ENCODE peak calls at places on chromosomes 3 and 15, in nine cellular contexts. C, U, W, P, V, R, D, E and S are unnamed samples.

GRCh38 chr3:60013241-60013640 is 963.4 kb upstream of the CFAP20DC start:
- DNase-seq in C (no peak), U (no peak), W (no peak), P (no peak), V (no peak), R (no peak), D (no peak), E (no peak), S (no peak)

GRCh38 chr15:101068523-101068960 is 149.4 kb downstream of the LRRK1 start:
- DNase-seq in C (no peak), U (no peak), W (no peak), P (no peak), V (no peak), R (no peak), D (no peak), E (no peak), S (no peak)

GRCh38 chr3:109921509-109921908 is 584.2 kb upstream of the DPPA4 start:
- DNase-seq in C (no peak), U (no peak), W (no peak), P (peak), V (no peak), R (no peak), D (no peak), E (no peak), S (no peak)

GRCh38 chr3:154367221-154367620 is 42.9 kb upstream of the DHX36 start:
- DNase-seq in C (no peak), U (no peak), W (no peak), P (no peak), V (no peak), R (no peak), D (no peak), E (no peak), S (no peak)

GRCh38 chr3:188049890-188050530 is 103.9 kb upstream of the LPP start:
- DNase-seq in C (no peak), U (no peak), W (no peak), P (no peak), V (peak), R (peak), D (no peak), E (no peak), S (no peak)

GRCh38 chr15:84961707-84962106 is 19.9 kb upstream of the PDE8A start:
- DNase-seq in C (no peak), U (no peak), W (no peak), P (no peak), V (no peak), R (no peak), D (no peak), E (no peak), S (no peak)

GRCh38 chr3:45631486-45631885 is 36.9 kb downstream of the LIMD1 start:
- DNase-seq in C (no peak), U (no peak), W (no peak), P (no peak), V (no peak), R (peak), D (no peak), E (no peak), S (no peak)

GRCh38 chr3:159458010-159458409 is 530.6 kb upstream of the IL12A start:
- DNase-seq in C (no peak), U (no peak), W (peak), P (no peak), V (no peak), R (no peak), D (no peak), E (no peak), S (no peak)

GRCh38 chr3:174363256-174363655 is 495.9 kb upstream of the NAALADL2 start:
- DNase-seq in C (no peak), U (no peak), W (no peak), P (no peak), V (no peak), R (no peak), D (no peak), E (no peak), S (no peak)

GRCh38 chr3:114333180-114333922 is 39.5 kb downstream of the TIGIT start:
- DNase-seq in C (no peak), U (no peak), W (no peak), P (no peak), V (no peak), R (no peak), D (no peak), E (no peak), S (no peak)

GRCh38 chr3:85312326-85312725 is 353.5 kb downstream of the CADM2 start:
- DNase-seq in C (no peak), U (no peak), W (no peak), P (no peak), V (no peak), R (no peak), D (no peak), E (no peak), S (no peak)

GRCh38 chr3:186598794-186599141 is 14.1 kb upstream of the AHSG start:
- DNase-seq in C (no peak), U (no peak), W (no peak), P (no peak), V (no peak), R (no peak), D (no peak), E (no peak), S (no peak)

GRCh38 chr3:193790086-193790990 is 197.3 kb downstream of the OPA1 start:
- DNase-seq in C (no peak), U (no peak), W (no peak), P (no peak), V (no peak), R (no peak), D (no peak), E (no peak), S (no peak)

GRCh38 chr3:102085431-102086226 is 236.3 kb downstream of the NFKBIZ start:
- DNase-seq in C (no peak), U (no peak), W (no peak), P (no peak), V (no peak), R (no peak), D (no peak), E (peak), S (no peak)

GRCh38 chr15:101276501-101277037 is 716 bp downstream of the SELENOS start:
- DNase-seq in C (no peak), U (no peak), W (no peak), P (no peak), V (no peak), R (peak), D (no peak), E (peak), S (no peak)

GRCh38 chr3:62922326-62922725 is 47.1 kb upstream of the CADPS start:
- DNase-seq in C (no peak), U (no peak), W (no peak), P (no peak), V (no peak), R (peak), D (no peak), E (no peak), S (no peak)

GRCh38 chr3:158434412-158435038 is 136.5 kb upstream of the MLF1 start:
- DNase-seq in C (no peak), U (peak), W (peak), P (peak), V (peak), R (peak), D (peak), E (peak), S (no peak)

GRCh38 chr3:101988591-101988990 is 139.3 kb downstream of the NFKBIZ start:
- DNase-seq in C (no peak), U (no peak), W (no peak), P (no peak), V (no peak), R (no peak), D (no peak), E (no peak), S (no peak)

GRCh38 chr3:39376929-39377634 is 6.1 kb upstream of the SLC25A38 start:
- DNase-seq in C (no peak), U (no peak), W (no peak), P (peak), V (no peak), R (no peak), D (no peak), E (no peak), S (no peak)